ENCODE peak calls at places on chromosomes 12 and 14, in four cellular contexts. J, L, R and I are unnamed samples.

GRCh38 chr12:22275847-22276246 is 58.7 kb downstream of the ST8SIA1 start:
- DNase-seq in J (no peak), L (no peak), R (peak; percentile 99), I (no peak)

GRCh38 chr12:4284306-4284705 is 10.7 kb downstream of the CCND2 start:
- DNase-seq in J (no peak), L (no peak), R (no peak), I (no peak)

GRCh38 chr14:56243110-56243509 is 124.9 kb downstream of the PELI2 start:
- DNase-seq in J (no peak), L (no peak), R (no peak), I (no peak)

GRCh38 chr14:100374891-100375272 is 51.7 kb downstream of the SLC25A47 start:
- DNase-seq in J (no peak), L (no peak), R (peak; percentile 76), I (no peak)

GRCh38 chr14:72523397-72524157 is 370.3 kb downstream of the DPF3 start:
- DNase-seq in J (no peak), L (no peak), R (peak; percentile 47), I (no peak)

GRCh38 chr12:115451785-115452736 is 768.1 kb upstream of the TBX3 start:
- DNase-seq in J (no peak), L (no peak), R (no peak), I (peak; percentile 47)

GRCh38 chr14:90388437-90388836 is 8.4 kb upstream of the CALM1 start:
- DNase-seq in J (no peak), L (no peak), R (peak; percentile 87), I (no peak)

GRCh38 chr14:55530464-55530863 is 49.5 kb upstream of the KTN1 start:
- DNase-seq in J (no peak), L (no peak), R (no peak), I (no peak)

GRCh38 chr12:87812711-87813110 is 216.5 kb downstream of the C12orf50 start:
- DNase-seq in J (no peak), L (no peak), R (peak; percentile 21), I (no peak)

GRCh38 chr14:69351385-69351784 is 46.7 kb downstream of the ERH start:
- DNase-seq in J (peak; percentile 53), L (no peak), R (no peak), I (no peak)

GRCh38 chr12:128606040-128606439 is 217.7 kb downstream of the SLC15A4 start:
- DNase-seq in J (no peak), L (no peak), R (no peak), I (no peak)

GRCh38 chr14:22388669-22389625 is 200.1 kb downstream of the DAD1 start:
- DNase-seq in J (no peak), L (no peak), R (peak; percentile 62), I (no peak)

GRCh38 chr14:52112336-52113018 is 43.6 kb upstream of the NID2 start:
- DNase-seq in J (no peak), L (no peak), R (peak; percentile 83), I (no peak)

GRCh38 chr12:8065991-8066594 is at the start of gene C3AR1:
- DNase-seq in J (no peak), L (no peak), R (peak; percentile 64), I (peak; percentile 34)

GRCh38 chr14:37594238-37594915 is 672 bp downstream of the FOXA1 start:
- DNase-seq in J (peak; percentile 1), L (no peak), R (peak; percentile 82), I (peak; percentile 20)

GRCh38 chr14:73325630-73326299 is 88.5 kb downstream of the PAPLN start:
- DNase-seq in J (peak; percentile 30), L (no peak), R (no peak), I (no peak)

GRCh38 chr12:59005195-59005961 is 85.1 kb upstream of the LRIG3 start:
- DNase-seq in J (no peak), L (no peak), R (peak; percentile 66), I (no peak)

GRCh38 chr14:79702197-79702596 is 509.1 kb downstream of the DIO2 start:
- DNase-seq in J (no peak), L (no peak), R (no peak), I (no peak)

GRCh38 chr14:61269321-61270083 is 11.6 kb downstream of the TMEM30B start:
- DNase-seq in J (peak; percentile 70), L (peak; percentile 63), R (peak; percentile 72), I (peak; percentile 60)

GRCh38 chr14:95023886-95024285 is 133.4 kb downstream of the DICER1 start:
- DNase-seq in J (no peak), L (no peak), R (peak; percentile 72), I (no peak)